ENCODE peak calls at places on chromosome 13, in five cellular contexts. U is right cardiac atrium; D is CD8-positive, alpha-beta memory T cell; F is pancreas; H is aorta. X is an unnamed sample.

GRCh38 chr13:65600702-65601101 is 1629.4 kb downstream of the PCDH9 start:
- DNase-seq in D (no peak), H (no peak), F (no peak), U (no peak), X (no peak)

GRCh38 chr13:27573265-27573664 is 47.1 kb downstream of the LNX2 start:
- DNase-seq in D (no peak), H (no peak), F (no peak), U (no peak), X (no peak)

GRCh38 chr13:31773538-31773937 is 34.2 kb downstream of the RXFP2 start:
- DNase-seq in U (no peak), D (no peak), H (no peak), F (no peak), X (no peak)

GRCh38 chr13:19910336-19911072 is 47.1 kb upstream of the ZMYM5 start:
- DNase-seq in D (no peak), H (no peak), U (no peak), F (no peak), X (no peak)

GRCh38 chr13:46641274-46642081 is 88.5 kb downstream of the LRCH1 start:
- DNase-seq in U (peak), H (no peak), D (no peak), F (no peak), X (no peak)

GRCh38 chr13:23509781-23510543 is 60.2 kb upstream of the TNFRSF19 start:
- DNase-seq in F (no peak), H (no peak), U (no peak), D (no peak), X (no peak)

GRCh38 chr13:64078025-64078424 is 2662.4 kb upstream of the PCDH20 start:
- DNase-seq in H (no peak), F (no peak), D (no peak), U (no peak), X (no peak)

GRCh38 chr13:75749407-75749806 is 113.3 kb downstream of the LMO7 start:
- DNase-seq in U (peak), D (no peak), F (no peak), H (peak), X (no peak)

GRCh38 chr13:44879452-44880058 is 109.7 kb downstream of the NUFIP1 start:
- DNase-seq in F (no peak), H (no peak), D (no peak), U (no peak), X (no peak)

GRCh38 chr13:50951366-50951765 is 41.8 kb downstream of the RNASEH2B start:
- DNase-seq in F (no peak), D (no peak), U (no peak), H (no peak), X (no peak)

GRCh38 chr13:51955841-51956603 is 55.2 kb downstream of the ATP7B start:
- DNase-seq in U (no peak), F (no peak), D (no peak), H (no peak), X (no peak)

GRCh38 chr13:25249001-25249543 is 38.2 kb downstream of the MTMR6 start:
- DNase-seq in U (no peak), H (no peak), D (no peak), F (no peak), X (no peak)

GRCh38 chr13:79779761-79780160 is 298.8 kb downstream of the NDFIP2 start:
- DNase-seq in F (no peak), D (no peak), U (no peak), H (peak), X (no peak)
- H3K27ac ChIP-seq in F (no peak), D (no peak), U (no peak), H (no peak), X (peak)

GRCh38 chr13:40570930-40571329 is 95.5 kb downstream of the FOXO1 start:
- DNase-seq in H (no peak), U (no peak), D (no peak), F (no peak), X (no peak)

GRCh38 chr13:40565282-40566148 is 100.9 kb downstream of the FOXO1 start:
- DNase-seq in F (no peak), U (no peak), H (no peak), D (no peak), X (no peak)

GRCh38 chr13:40566811-40567210 is 99.6 kb downstream of the FOXO1 start:
- DNase-seq in D (no peak), U (peak), H (no peak), F (no peak), X (no peak)

GRCh38 chr13:40568672-40569350 is 97.6 kb downstream of the FOXO1 start:
- DNase-seq in D (no peak), U (no peak), H (no peak), F (no peak), X (no peak)

GRCh38 chr13:40568246-40568645 is 98.2 kb downstream of the FOXO1 start:
- DNase-seq in F (no peak), H (no peak), U (no peak), D (no peak), X (no peak)
- H3K27ac ChIP-seq in F (no peak), H (no peak), U (no peak), D (no peak), X (no peak)

GRCh38 chr13:95896302-95896701 is 156.9 kb downstream of the UGGT2 start:
- DNase-seq in H (no peak), D (no peak), F (no peak), U (no peak), X (no peak)
- H3K27ac ChIP-seq in H (no peak), D (no peak), F (no peak), U (no peak), X (no peak)

GRCh38 chr13:110328509-110328908 is 21.4 kb downstream of the COL4A2 start:
- DNase-seq in H (no peak), U (no peak), D (no peak), F (no peak), X (no peak)

GRCh38 chr13:110329258-110329657 is 22.2 kb downstream of the COL4A2 start:
- DNase-seq in D (no peak), H (no peak), F (no peak), U (no peak), X (no peak)

GRCh38 chr13:110331362-110331761 is 24.3 kb downstream of the COL4A2 start:
- DNase-seq in H (peak), U (peak), D (no peak), F (no peak), X (peak)

GRCh38 chr13:110329798-110330461 is 22.8 kb downstream of the COL4A2 start:
- DNase-seq in U (no peak), F (no peak), H (peak), D (no peak), X (no peak)

DNA sequence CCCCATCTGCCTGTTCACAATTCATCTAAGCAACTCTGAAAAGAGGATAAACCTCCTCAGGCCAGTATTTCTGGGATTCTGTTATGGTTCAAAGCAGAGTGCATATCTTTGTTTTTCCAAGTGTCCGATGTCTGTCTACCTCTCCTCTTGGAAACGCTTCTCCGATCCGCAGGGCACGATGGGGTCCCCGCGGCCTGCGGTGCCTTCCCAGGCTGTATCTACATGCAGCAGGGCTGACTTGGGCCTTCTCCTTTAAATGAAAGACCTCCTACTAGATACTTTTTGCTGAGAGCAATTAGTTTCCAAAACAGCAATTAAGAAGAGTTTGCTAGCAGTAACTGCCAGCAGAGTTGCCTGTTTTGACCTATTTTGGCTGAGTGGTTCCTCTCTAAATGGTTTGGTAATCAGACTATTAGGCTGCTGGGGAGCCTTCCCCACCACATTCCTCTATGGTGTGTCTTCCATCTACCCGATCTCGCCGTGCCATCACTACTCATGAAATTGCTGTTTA is 23.5 kb downstream of the COL4A2 start:
- DNase-seq in F (no peak), H (peak), U (no peak), D (no peak), X (no peak)
- H3K27ac ChIP-seq in F (no peak), H (peak), U (no peak), D (no peak), X (peak)

DNA sequence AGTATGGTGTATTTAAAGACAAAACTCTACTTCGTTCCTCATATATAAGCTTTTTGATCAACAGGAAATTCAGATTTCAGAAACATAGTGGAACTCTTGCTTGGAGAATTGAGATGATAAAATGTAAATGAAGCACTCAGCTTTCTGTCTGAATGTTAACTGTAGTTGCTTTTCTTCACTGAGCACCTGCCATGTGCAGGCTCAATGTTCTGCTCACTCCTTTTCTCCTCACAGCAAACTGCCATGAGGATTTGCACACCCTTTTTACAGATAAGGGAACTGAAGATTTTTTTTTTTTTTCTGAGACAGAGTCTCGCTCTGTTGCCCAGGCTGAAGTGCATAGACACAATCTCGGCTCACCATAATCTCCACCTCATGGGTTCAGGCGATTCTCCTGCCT is 28.0 kb upstream of the FOXO1 start:
- DNase-seq in H (no peak), U (no peak), D (no peak), F (no peak), X (no peak)
- H3K27ac ChIP-seq in H (no peak), U (no peak), D (no peak), F (no peak), X (no peak)

X was measured in upper lobe of right lung.